ENCODE peak calls at places on chromosome 3, in ten cellular contexts. Y is CD4-positive, CD25-positive, alpha-beta regulatory T cell; R is heart left ventricle; X is HuH-7; N is T-helper 2 cell; G is activated naive CD4-positive, alpha-beta T cell treated with anti-CD3 and anti-CD28 coated beads, Interleukin-2, amount 50 U/mL, for 16 hours; U is HEK293T; A is iris pigment epithelial cell; I is mucosa of gallbladder; H is left cardiac atrium. J is an unnamed sample.

GRCh38 chr3:30631237-30631961 is 25.0 kb downstream of the TGFBR2 start:
- DNase-seq in H (no peak), N (peak; percentile 90), R (no peak), I (no peak), X (no peak), U (no peak), Y (peak; percentile 76), G (peak; percentile 60), A (peak; percentile 93), J (peak; percentile 22)

GRCh38 chr3:79326642-79327041 is 441.2 kb downstream of the ROBO1 start:
- DNase-seq in G (no peak), I (no peak), X (no peak), U (no peak), N (no peak), Y (no peak), R (no peak), A (peak; percentile 72), H (no peak), J (no peak)

GRCh38 chr3:104437131-104437750 is 929.5 kb upstream of the ALCAM start:
- DNase-seq in G (no peak), I (no peak), Y (no peak), U (peak; percentile 25), N (no peak), R (no peak), H (no peak), A (peak; percentile 83), X (no peak), J (no peak)

GRCh38 chr3:59386165-59386564 is 336.3 kb upstream of the CFAP20DC start:
- DNase-seq in X (no peak), G (no peak), A (no peak), I (no peak), H (no peak), U (no peak), N (peak; percentile 87), R (no peak), Y (no peak), J (no peak)

GRCh38 chr3:52925405-52926313 is 28.3 kb upstream of the STIMATE start:
- DNase-seq in U (no peak), H (no peak), I (no peak), A (no peak), X (no peak), G (no peak), R (no peak), Y (no peak), N (no peak), J (no peak)

GRCh38 chr3:159798951-159799350 is 189.7 kb upstream of the IL12A start:
- DNase-seq in X (no peak), U (no peak), I (no peak), N (no peak), G (no peak), Y (no peak), A (peak; percentile 90), H (no peak), R (no peak), J (no peak)

GRCh38 chr3:4741404-4742307 is 237.6 kb upstream of the BHLHE40 start:
- DNase-seq in G (no peak), U (peak; percentile 28), I (peak; percentile 80), X (no peak), H (peak; percentile 74), A (peak; percentile 99), Y (no peak), R (peak; percentile 79), N (no peak), J (no peak)

GRCh38 chr3:53758846-53759245 is 87.4 kb downstream of the CHDH start:
- DNase-seq in U (no peak), Y (no peak), I (no peak), H (no peak), N (no peak), R (no peak), G (no peak), X (no peak), A (no peak), J (no peak)

GRCh38 chr3:13091898-13092620 is 18.8 kb upstream of the IQSEC1 start:
- DNase-seq in G (peak; percentile 79), N (peak; percentile 68), I (peak; percentile 86), Y (peak; percentile 74), X (peak; percentile 97), A (peak; percentile 69), U (peak; percentile 80), H (peak; percentile 85), R (peak; percentile 84), J (peak; percentile 61)

GRCh38 chr3:110383356-110383755 is 688.3 kb upstream of the NECTIN3 start:
- DNase-seq in A (peak; percentile 6), H (no peak), I (no peak), Y (no peak), G (no peak), U (no peak), N (no peak), R (no peak), X (no peak), J (no peak)

GRCh38 chr3:193240436-193240849 is 579 bp upstream of the PLAAT1 start:
- DNase-seq in N (no peak), A (no peak), G (no peak), H (peak; percentile 28), X (no peak), U (peak; percentile 8), I (no peak), Y (no peak), R (peak; percentile 15), J (no peak)

GRCh38 chr3:23837691-23838090 is 31.9 kb downstream of the UBE2E1 start:
- DNase-seq in N (no peak), R (no peak), I (no peak), U (no peak), G (no peak), A (no peak), X (no peak), H (no peak), Y (no peak), J (no peak)

GRCh38 chr3:194736277-194736895 is 50.7 kb downstream of the FAM43A start:
- DNase-seq in R (no peak), H (no peak), G (no peak), Y (no peak), U (no peak), A (no peak), N (no peak), I (no peak), X (no peak), J (no peak)

GRCh38 chr3:111472556-111472955 is 69.4 kb upstream of the CD96 start:
- DNase-seq in G (no peak), A (no peak), Y (no peak), N (no peak), I (no peak), H (no peak), X (no peak), U (no peak), R (no peak), J (no peak)

GRCh38 chr3:59392116-59392515 is 342.3 kb upstream of the CFAP20DC start:
- DNase-seq in X (no peak), R (no peak), H (no peak), N (no peak), G (no peak), A (no peak), Y (no peak), U (no peak), I (no peak), J (no peak)

J was measured in activated T-helper 1 cell treated with Interleukin-2 at 50 U/mL for 16 hours.